ENCODE peak calls at places on chromosomes 5 and 9, in ten cellular contexts. A is CD4-positive, alpha-beta memory T cell; Y is Panc1; I is amygdala; C is epithelial cell of prostate; D is AG04450; M is Ammon's horn; T is kidney tubule cell; J is dorsolateral prefrontal cortex; G is ACHN. V is an unnamed sample.

GRCh38 chr9:105444130-105444529 is 3.7 kb upstream of the FSD1L start:
- DNase-seq in A (no peak), Y (no peak), I (no peak), C (peak), D (no peak), M (no peak), T (peak), J (no peak), G (no peak), V (no peak)

GRCh38 chr9:127537014-127537413 is 75.1 kb upstream of the STXBP1 start:
- DNase-seq in A (no peak), Y (no peak), I (no peak), C (no peak), D (no peak), M (no peak), T (peak), J (no peak), G (no peak), V (no peak)

GRCh38 chr9:73780916-73781315 is 629.3 kb downstream of the ANXA1 start:
- DNase-seq in A (no peak), Y (no peak), I (no peak), C (peak), D (no peak), M (no peak), T (peak), J (no peak), G (peak), V (no peak)

GRCh38 chr5:83503662-83504061 is 32.1 kb downstream of the VCAN start:
- DNase-seq in A (no peak), Y (no peak), I (no peak), C (no peak), D (no peak), M (peak), T (no peak), J (no peak), G (no peak), V (no peak)

GRCh38 chr9:7358876-7359275 is 440.7 kb downstream of the DMAC1 start:
- DNase-seq in A (no peak), Y (no peak), I (no peak), C (no peak), D (no peak), M (no peak), T (no peak), J (no peak), G (no peak), V (no peak)

GRCh38 chr9:22050924-22051323 is 41.8 kb upstream of the CDKN2B start:
- DNase-seq in A (no peak), Y (no peak), I (no peak), C (no peak), D (no peak), M (no peak), T (no peak), J (no peak), G (no peak), V (no peak)

GRCh38 chr9:14400658-14400995 is 86.7 kb upstream of the NFIB start:
- DNase-seq in A (no peak), Y (no peak), I (peak), C (no peak), D (peak), M (peak), T (peak), J (peak), G (peak), V (peak)

GRCh38 chr5:172732201-172732865 is 38.7 kb downstream of the DUSP1 start:
- DNase-seq in A (no peak), Y (no peak), I (no peak), C (no peak), D (no peak), M (no peak), T (no peak), J (no peak), G (no peak), V (no peak)